ENCODE peak calls at places on chromosomes 3 and 15, in four cellular contexts. Q is PC-3, P is NT2/D1, L is esophagus muscularis mucosa. T is an unnamed sample. For H3K36me3, the result is how much of the 10 kb centered on the place peaks cover.

GRCh38 chr3:72597756-72598195 is 250.5 kb downstream of the SHQ1 start:
- DNase-seq in P (no peak), L (no peak), Q (no peak), T (peak)

GRCh38 chr15:95995375-95996168 is 334.9 kb upstream of the NR2F2 start:
- DNase-seq in P (no peak), Q (peak), L (no peak), T (peak)

GRCh38 chr3:127652246-127652995 is 20.3 kb upstream of the ABTB1 start:
- DNase-seq in Q (peak), P (peak), L (no peak), T (peak)

GRCh38 chr15:72285927-72286516 is 13.7 kb upstream of the PARP6 start:
- DNase-seq in Q (peak), P (peak), L (no peak), T (peak)

GRCh38 chr3:187807086-187807862 is 62.0 kb upstream of the BCL6 start:
- DNase-seq in L (no peak), Q (peak), P (no peak), T (peak)

GRCh38 chr3:27680517-27681246 is 41.4 kb downstream of the EOMES start:
- DNase-seq in P (peak), L (no peak), Q (peak), T (no peak)

GRCh38 chr3:170159933-170160332 is 21.6 kb downstream of the PHC3 start:
- DNase-seq in Q (no peak), P (no peak), L (no peak), T (no peak)

GRCh38 chr3:114363554-114364202 is 69.8 kb downstream of the TIGIT start:
- DNase-seq in Q (no peak), L (no peak), P (no peak), T (peak)

GRCh38 chr3:59451041-59451763 is 401.4 kb upstream of the CFAP20DC start:
- DNase-seq in P (no peak), L (no peak), Q (no peak), T (no peak)

GRCh38 chr3:89000886-89001285 is 106.5 kb upstream of the EPHA3 start:
- DNase-seq in Q (no peak), L (no peak), P (no peak), T (no peak)

GRCh38 chr15:31598620-31599019 is 272.0 kb downstream of the KLF13 start:
- DNase-seq in P (peak), Q (peak), L (no peak), T (peak)

GRCh38 chr3:40913192-40913591 is 286.1 kb upstream of the CTNNB1 start:
- DNase-seq in L (peak), P (no peak), Q (no peak), T (no peak)

GRCh38 chr3:61299981-61300380 is 48.7 kb upstream of the FHIT start:
- DNase-seq in Q (no peak), P (no peak), L (no peak), T (no peak)

GRCh38 chr15:77526582-77527163 is 106.0 kb downstream of the HMG20A start:
- DNase-seq in P (no peak), L (no peak), Q (no peak), T (no peak)

GRCh38 chr15:58274885-58275284 is 136.7 kb downstream of the AQP9 start:
- DNase-seq in Q (no peak), P (no peak), L (no peak), T (no peak)

GRCh38 chr3:159872374-159873109 is 116.1 kb upstream of the IL12A start:
- DNase-seq in L (peak), Q (peak), P (no peak), T (peak)

DNA sequence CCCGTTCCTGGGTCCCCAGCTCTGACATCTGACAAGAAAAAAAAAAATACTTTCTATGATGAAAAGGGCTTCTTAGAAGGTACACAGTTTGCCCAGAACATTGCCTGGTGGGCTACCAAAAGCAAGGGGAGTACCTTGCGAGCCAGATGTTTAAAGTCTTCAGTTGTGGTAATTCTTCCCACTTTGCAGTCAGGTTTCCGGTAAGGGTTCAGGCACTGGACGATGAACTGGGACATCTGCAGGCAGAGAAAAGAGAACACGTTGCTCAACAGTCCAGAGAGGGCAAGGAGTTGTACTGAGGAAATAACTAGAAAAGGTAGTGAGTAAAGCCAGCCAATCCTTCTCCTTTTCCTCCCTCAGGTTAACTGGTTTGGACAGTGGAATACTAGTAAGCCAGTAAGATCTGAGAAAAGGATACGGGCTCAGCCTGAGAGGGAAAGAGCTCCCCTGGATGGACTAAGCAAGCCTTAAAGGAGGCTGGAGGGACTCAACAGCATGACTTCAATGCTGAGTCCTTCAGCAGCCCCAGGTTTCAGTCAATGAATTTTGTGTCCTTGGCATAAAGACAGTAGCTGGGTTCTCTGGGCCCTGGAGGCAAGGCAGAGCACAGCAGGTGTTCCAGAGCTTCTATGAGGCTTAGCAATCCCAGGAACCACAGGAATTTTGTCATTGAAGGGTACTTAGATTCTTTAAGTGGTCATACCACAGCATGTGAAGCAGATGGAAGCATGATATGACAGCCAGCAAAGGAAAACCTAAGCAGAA is 38.2 kb downstream of the NBEAL2 start:
- DNase-seq in L (no peak), Q (no peak), P (peak), T (peak)
- H3K36me3 ChIP-seq in L (half or more), Q (under half), P (half or more), T (under half)

DNA sequence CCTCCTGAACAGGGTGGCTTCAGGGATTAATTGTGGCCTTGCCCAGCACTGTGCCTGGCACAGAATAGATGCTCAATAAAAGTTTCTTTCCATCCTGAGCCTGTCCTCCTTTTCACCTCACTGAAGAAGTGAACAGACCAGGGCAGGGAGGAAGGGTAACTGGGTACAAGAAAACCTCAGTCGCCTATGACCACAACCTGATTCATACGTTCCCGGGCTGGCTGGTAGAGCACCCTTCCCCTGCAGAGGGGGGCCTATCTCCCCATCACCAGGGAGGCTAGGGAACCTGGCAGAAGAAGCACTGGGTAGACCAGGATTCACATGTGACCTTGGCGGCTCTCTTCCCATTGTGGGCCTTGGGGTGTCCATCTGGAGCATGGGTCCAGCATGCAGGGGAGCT is 27.8 kb upstream of the CACNA2D2 start:
- DNase-seq in P (no peak), Q (no peak), L (no peak), T (no peak)
- H3K36me3 ChIP-seq in P (under half), Q (under half), L (under half), T (under half)

DNA sequence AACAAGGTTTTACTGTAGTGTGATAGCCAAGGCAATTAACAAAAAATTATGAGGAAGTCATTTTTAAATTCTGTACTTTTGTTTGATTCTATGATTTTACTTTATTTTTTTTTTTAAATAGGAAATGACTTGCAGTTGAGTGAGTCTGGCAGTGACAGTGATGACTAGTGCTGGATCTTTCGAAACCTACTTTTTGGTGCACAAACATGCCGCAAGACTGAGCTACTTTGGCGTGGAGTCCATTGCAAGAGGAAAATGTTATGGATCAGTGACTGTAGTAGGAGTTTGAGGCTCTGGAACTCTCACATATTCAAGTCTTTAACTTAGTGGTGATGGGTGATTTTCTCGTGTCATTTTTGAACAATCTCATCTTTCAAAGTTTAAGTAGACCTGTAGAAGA is 11.6 kb downstream of the EAF1 start:
- DNase-seq in P (no peak), L (no peak), Q (no peak), T (peak)
- H3K36me3 ChIP-seq in P (half or more), L (half or more), Q (half or more), T (half or more)

GRCh38 chr3:52483081-52483480 is 12.1 kb upstream of the STAB1 start:
- DNase-seq in Q (no peak), P (no peak), L (no peak), T (no peak)
- H3K36me3 ChIP-seq in Q (half or more), P (half or more), L (half or more), T (under half)

GRCh38 chr15:39591896-39592315 is 11.0 kb downstream of the THBS1 start:
- DNase-seq in P (no peak), L (no peak), Q (no peak), T (peak)

GRCh38 chr15:39591141-39591895 is 10.4 kb downstream of the THBS1 start:
- DNase-seq in L (no peak), Q (peak), P (no peak), T (peak)

GRCh38 chr15:39594056-39594763 is 13.3 kb downstream of the THBS1 start:
- DNase-seq in L (no peak), P (no peak), Q (peak), T (peak)

GRCh38 chr15:39593071-39594055 is 12.5 kb downstream of the THBS1 start:
- DNase-seq in L (no peak), P (no peak), Q (peak), T (peak)

GRCh38 chr15:39592500-39592899 is 11.6 kb downstream of the THBS1 start:
- DNase-seq in Q (peak), L (no peak), P (no peak), T (peak)
- H3K36me3 ChIP-seq in Q (half or more), L (half or more), P (half or more), T (half or more)

GRCh38 chr3:134917631-134918030 is 122.6 kb downstream of the EPHB1 start:
- DNase-seq in Q (peak), L (no peak), P (no peak), T (peak)
- H3K36me3 ChIP-seq in Q (under half), L (under half), P (under half), T (under half)

T was measured in GM23248.